ENCODE peak calls at places on chromosomes 2 and 18, in six cellular contexts. One of them, this sample, is unnamed.

GRCh38 chr2:55425449-55425848 is 5.8 kb upstream of the CCDC88A start:
- DNase-seq in NCI-H524 treated with DMSO at 0.1 percent for 48 hours: no peak
- DNase-seq in activated CD8-positive, alpha-beta memory T cell treated with anti-CD3 and anti-CD28 coated beads, Interleukin-2, amount 50 U/mL, for 4 hours: no peak
- DNase-seq in NCI-H2171 treated with DMSO at 0.1 percent for 48 hours: no peak
- DNase-seq in uterus: no peak
- DNase-seq in iris pigment epithelial cell: peak; percentile 96
- DNase-seq in this sample: peak; percentile 99

GRCh38 chr2:21317131-21317530 is 193.4 kb downstream of the TDRD15 start:
- DNase-seq in NCI-H524 treated with DMSO at 0.1 percent for 48 hours: no peak
- DNase-seq in activated CD8-positive, alpha-beta memory T cell treated with anti-CD3 and anti-CD28 coated beads, Interleukin-2, amount 50 U/mL, for 4 hours: no peak
- DNase-seq in NCI-H2171 treated with DMSO at 0.1 percent for 48 hours: peak; percentile 30
- DNase-seq in uterus: peak; percentile 31
- DNase-seq in iris pigment epithelial cell: peak; percentile 14
- DNase-seq in this sample: peak; percentile 27

GRCh38 chr2:137228566-137228965 is 463.2 kb downstream of the THSD7B start:
- DNase-seq in NCI-H524 treated with DMSO at 0.1 percent for 48 hours: no peak
- DNase-seq in activated CD8-positive, alpha-beta memory T cell treated with anti-CD3 and anti-CD28 coated beads, Interleukin-2, amount 50 U/mL, for 4 hours: no peak
- DNase-seq in NCI-H2171 treated with DMSO at 0.1 percent for 48 hours: no peak
- DNase-seq in uterus: no peak
- DNase-seq in iris pigment epithelial cell: peak; percentile 73
- DNase-seq in this sample: peak; percentile 61

GRCh38 chr2:196176142-196176738 is 4.9 kb upstream of the STK17B start:
- DNase-seq in NCI-H524 treated with DMSO at 0.1 percent for 48 hours: no peak
- DNase-seq in activated CD8-positive, alpha-beta memory T cell treated with anti-CD3 and anti-CD28 coated beads, Interleukin-2, amount 50 U/mL, for 4 hours: peak; percentile 86
- DNase-seq in NCI-H2171 treated with DMSO at 0.1 percent for 48 hours: no peak
- DNase-seq in uterus: no peak
- DNase-seq in iris pigment epithelial cell: no peak
- DNase-seq in this sample: no peak

GRCh38 chr18:69435000-69435399 is 34.3 kb downstream of the DOK6 start:
- DNase-seq in NCI-H524 treated with DMSO at 0.1 percent for 48 hours: no peak
- DNase-seq in activated CD8-positive, alpha-beta memory T cell treated with anti-CD3 and anti-CD28 coated beads, Interleukin-2, amount 50 U/mL, for 4 hours: no peak
- DNase-seq in NCI-H2171 treated with DMSO at 0.1 percent for 48 hours: no peak
- DNase-seq in uterus: no peak
- DNase-seq in iris pigment epithelial cell: no peak
- DNase-seq in this sample: no peak

GRCh38 chr2:45233301-45233700 is 224.0 kb upstream of the SIX2 start:
- DNase-seq in NCI-H524 treated with DMSO at 0.1 percent for 48 hours: no peak
- DNase-seq in activated CD8-positive, alpha-beta memory T cell treated with anti-CD3 and anti-CD28 coated beads, Interleukin-2, amount 50 U/mL, for 4 hours: no peak
- DNase-seq in NCI-H2171 treated with DMSO at 0.1 percent for 48 hours: no peak
- DNase-seq in uterus: no peak
- DNase-seq in iris pigment epithelial cell: peak; percentile 52
- DNase-seq in this sample: no peak

GRCh38 chr2:219511547-219512325 is 2.5 kb upstream of the ASIC4 start:
- DNase-seq in NCI-H524 treated with DMSO at 0.1 percent for 48 hours: peak; percentile 28
- DNase-seq in activated CD8-positive, alpha-beta memory T cell treated with anti-CD3 and anti-CD28 coated beads, Interleukin-2, amount 50 U/mL, for 4 hours: no peak
- DNase-seq in NCI-H2171 treated with DMSO at 0.1 percent for 48 hours: peak; percentile 73
- DNase-seq in uterus: no peak
- DNase-seq in iris pigment epithelial cell: no peak
- DNase-seq in this sample: no peak

GRCh38 chr2:162732946-162733698 is 105.4 kb downstream of the KCNH7 start:
- DNase-seq in NCI-H524 treated with DMSO at 0.1 percent for 48 hours: no peak
- DNase-seq in activated CD8-positive, alpha-beta memory T cell treated with anti-CD3 and anti-CD28 coated beads, Interleukin-2, amount 50 U/mL, for 4 hours: no peak
- DNase-seq in NCI-H2171 treated with DMSO at 0.1 percent for 48 hours: no peak
- DNase-seq in uterus: no peak
- DNase-seq in iris pigment epithelial cell: no peak
- DNase-seq in this sample: peak; percentile 93

GRCh38 chr2:62831729-62832128 is 126.2 kb downstream of the EHBP1 start:
- DNase-seq in NCI-H524 treated with DMSO at 0.1 percent for 48 hours: no peak
- DNase-seq in activated CD8-positive, alpha-beta memory T cell treated with anti-CD3 and anti-CD28 coated beads, Interleukin-2, amount 50 U/mL, for 4 hours: no peak
- DNase-seq in NCI-H2171 treated with DMSO at 0.1 percent for 48 hours: no peak
- DNase-seq in uterus: no peak
- DNase-seq in iris pigment epithelial cell: no peak
- DNase-seq in this sample: no peak